ENCODE peak calls at places on chromosomes 2 and 18, in four cellular contexts. Y is GM12864, S is dorsolateral prefrontal cortex, L is fibroblast of mammary gland. A is an unnamed sample.

GRCh38 chr2:28753043-28753683 is 1.5 kb downstream of the PPP1CB start:
- DNase-seq in Y (no peak), L (peak; percentile 79), S (peak; percentile 45), A (peak; percentile 13)

GRCh38 chr18:41155025-41155424 is 800.0 kb upstream of the PIK3C3 start:
- DNase-seq in S (no peak), L (no peak), Y (no peak), A (no peak)

GRCh38 chr2:66794115-66794514 is 359.2 kb downstream of the MEIS1 start:
- DNase-seq in L (no peak), Y (no peak), S (no peak), A (no peak)

GRCh38 chr2:216606551-216607527 is 26.4 kb upstream of the IGFBP2 start:
- DNase-seq in Y (peak; percentile 4), L (no peak), S (no peak), A (peak; percentile 59)

GRCh38 chr2:7012141-7012809 is 95.1 kb downstream of the RNF144A start:
- DNase-seq in Y (no peak), L (peak; percentile 93), S (peak; percentile 76), A (no peak)

GRCh38 chr2:136901732-136902131 is 136.4 kb downstream of the THSD7B start:
- DNase-seq in S (no peak), Y (no peak), L (no peak), A (no peak)

GRCh38 chr2:37397166-37397565 is 52.7 kb downstream of the QPCT start:
- DNase-seq in L (no peak), Y (no peak), S (no peak), A (no peak)

GRCh38 chr2:74566423-74567085 is 12.0 kb downstream of the DOK1 start:
- DNase-seq in S (no peak), Y (no peak), L (peak; percentile 95), A (no peak)

GRCh38 chr2:190794466-190795184 is 86.0 kb upstream of the GLS start:
- DNase-seq in L (no peak), Y (no peak), S (no peak), A (no peak)

DNA sequence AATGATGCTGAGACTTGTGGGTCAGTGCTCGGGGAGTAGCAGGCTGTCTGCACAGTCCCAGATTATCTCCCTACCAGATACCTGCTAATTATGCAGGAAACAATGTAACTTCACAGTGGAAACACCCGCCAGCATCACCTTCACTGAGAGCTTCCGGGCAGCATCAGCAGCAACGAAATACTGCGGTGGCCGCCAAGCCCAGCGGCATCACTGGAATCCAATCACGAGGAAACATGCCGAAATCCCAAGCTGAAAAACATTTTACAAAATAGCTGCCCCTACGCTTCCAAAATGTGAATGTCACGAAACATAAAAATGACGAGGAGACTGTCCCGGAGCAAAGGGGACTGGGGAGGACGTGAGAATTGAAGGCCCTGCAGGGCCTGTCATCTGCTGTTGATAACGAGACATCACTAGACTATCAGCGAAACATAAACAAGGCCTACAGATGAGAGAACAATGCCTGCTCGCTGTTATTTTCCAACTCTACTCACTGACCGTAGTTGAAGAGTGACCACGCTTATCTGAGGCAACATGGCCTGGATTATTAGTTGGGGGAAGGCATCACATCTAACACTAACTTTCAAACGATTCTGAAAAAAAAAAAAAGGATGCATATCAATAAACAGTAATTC is 82.6 kb downstream of the HDAC4 start:
- DNase-seq in S (peak; percentile 28), L (no peak), Y (no peak), A (no peak)
- H3K4me3 ChIP-seq in S (no peak overlapping the region), L (no peak overlapping the region), Y (no peak overlapping the region), A (no peak overlapping the region)

DNA sequence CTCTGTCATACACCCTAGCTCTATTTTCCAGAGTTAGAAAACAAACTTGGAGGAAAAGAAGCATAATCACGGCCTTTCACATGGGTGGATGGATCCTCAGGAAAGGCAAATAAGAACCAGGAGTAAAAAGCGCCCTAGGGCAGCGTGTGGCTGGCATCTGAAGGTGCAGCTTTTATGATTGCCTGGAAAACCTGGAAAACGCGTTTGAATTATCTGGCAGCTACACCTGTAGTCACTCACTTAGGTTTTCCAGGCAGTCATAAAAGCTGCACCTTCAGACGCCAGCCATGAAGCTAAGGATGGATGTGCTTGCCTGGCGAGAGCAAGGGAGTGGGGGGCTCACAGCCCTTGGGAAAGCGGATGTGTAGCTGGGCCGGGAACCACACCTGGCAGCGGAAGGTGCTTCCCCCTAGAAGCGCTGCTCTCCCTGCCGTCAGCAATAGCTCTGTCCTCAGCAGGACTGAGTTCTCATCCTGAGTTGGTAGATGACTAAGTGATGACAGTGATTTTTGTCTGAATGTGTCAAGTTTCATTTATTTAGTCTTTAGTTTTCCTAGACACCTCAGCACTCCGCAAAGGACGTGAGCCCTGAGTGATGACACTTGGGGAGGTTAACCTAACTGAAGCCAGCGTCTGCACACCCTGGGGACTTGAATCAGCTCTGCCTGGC is 82.0 kb downstream of the DCDC2C start:
- DNase-seq in Y (no peak), L (peak; percentile 83), S (no peak), A (no peak)
- TF ChIP-seq CTCF in Y (no peak), L (no peak), S (no peak), A (no peak)

GRCh38 chr2:191867507-191867847 is 20.6 kb upstream of the CAVIN2 start:
- DNase-seq in Y (no peak), S (no peak), L (no peak), A (no peak)
- H3K4me3 ChIP-seq in Y (no peak overlapping the region), S (no peak overlapping the region), L (no peak overlapping the region), A (no peak overlapping the region)

GRCh38 chr18:3468066-3468705 is 18.2 kb downstream of the TGIF1 start:
- DNase-seq in Y (no peak), S (no peak), L (no peak), A (no peak)
- TF ChIP-seq CTCF in Y (no peak), S (no peak), L (no peak), A (no peak)

GRCh38 chr18:55161966-55162365 is 202.7 kb upstream of the CCDC68 start:
- DNase-seq in L (no peak), S (no peak), Y (no peak), A (no peak)
- H3K4me3 ChIP-seq in L (no peak overlapping the region), S (no peak overlapping the region), Y (no peak overlapping the region), A (no peak overlapping the region)

DNA sequence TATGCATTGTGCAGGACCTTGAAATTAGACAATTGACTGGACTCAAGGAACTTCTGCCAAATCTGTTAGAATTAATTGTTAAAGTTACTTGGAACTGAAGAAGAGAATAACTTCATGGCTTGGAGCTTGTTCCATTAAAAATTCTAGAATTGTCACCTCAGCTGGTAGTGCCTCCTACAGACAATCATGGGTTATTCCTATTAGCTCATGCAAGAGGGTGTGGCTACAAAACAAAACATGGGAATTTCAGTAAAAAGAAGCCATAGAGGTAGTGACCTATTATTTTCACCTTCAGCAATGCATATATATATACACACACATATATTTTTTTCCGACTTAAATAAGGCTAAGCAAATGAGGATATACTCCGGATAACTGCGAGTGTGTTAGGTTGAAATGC is 181.9 kb upstream of the DTNA start:
- DNase-seq in S (no peak), L (no peak), Y (no peak), A (no peak)
- TF ChIP-seq CTCF in S (no peak), L (no peak), Y (no peak), A (no peak)

GRCh38 chr18:5339202-5339834 is 43.8 kb upstream of the ZBTB14 start:
- DNase-seq in Y (no peak), S (no peak), L (no peak), A (no peak)
- H3K4me3 ChIP-seq in Y (no peak overlapping the region), S (no peak overlapping the region), L (no peak overlapping the region), A (no peak overlapping the region)

GRCh38 chr18:59696311-59697235 is 650 bp downstream of the CCBE1 start:
- DNase-seq in L (peak; percentile 49), Y (no peak), S (no peak), A (no peak)

GRCh38 chr18:59699061-59699460 is 1.8 kb upstream of the CCBE1 start:
- DNase-seq in Y (no peak), S (no peak), L (peak; percentile 36), A (no peak)

GRCh38 chr18:59695551-59695950 is 1.7 kb downstream of the CCBE1 start:
- DNase-seq in Y (no peak), L (no peak), S (no peak), A (no peak)

GRCh38 chr18:59699750-59700534 is 2.7 kb upstream of the CCBE1 start:
- DNase-seq in Y (no peak), L (no peak), S (no peak), A (no peak)

GRCh38 chr18:59697236-59697932 is at the start of gene CCBE1:
- DNase-seq in Y (no peak), L (peak; percentile 69), S (peak; percentile 46), A (peak; percentile 53)
- TF ChIP-seq CTCF in Y (peak; percentile 68), L (peak; percentile 72), S (peak; percentile 51), A (peak; percentile 97)

GRCh38 chr18:48939368-48940097 is 11.2 kb downstream of the SMAD7 start:
- DNase-seq in S (peak; percentile 34), Y (no peak), L (no peak), A (no peak)

GRCh38 chr18:48942086-48942485 is 8.7 kb downstream of the SMAD7 start:
- DNase-seq in Y (no peak), L (no peak), S (no peak), A (no peak)

GRCh38 chr18:48941672-48942071 is 9.1 kb downstream of the SMAD7 start:
- DNase-seq in Y (no peak), S (peak; percentile 30), L (no peak), A (no peak)

GRCh38 chr18:48942554-48943261 is 8.1 kb downstream of the SMAD7 start:
- DNase-seq in L (peak; percentile 93), S (no peak), Y (no peak), A (no peak)

DNA sequence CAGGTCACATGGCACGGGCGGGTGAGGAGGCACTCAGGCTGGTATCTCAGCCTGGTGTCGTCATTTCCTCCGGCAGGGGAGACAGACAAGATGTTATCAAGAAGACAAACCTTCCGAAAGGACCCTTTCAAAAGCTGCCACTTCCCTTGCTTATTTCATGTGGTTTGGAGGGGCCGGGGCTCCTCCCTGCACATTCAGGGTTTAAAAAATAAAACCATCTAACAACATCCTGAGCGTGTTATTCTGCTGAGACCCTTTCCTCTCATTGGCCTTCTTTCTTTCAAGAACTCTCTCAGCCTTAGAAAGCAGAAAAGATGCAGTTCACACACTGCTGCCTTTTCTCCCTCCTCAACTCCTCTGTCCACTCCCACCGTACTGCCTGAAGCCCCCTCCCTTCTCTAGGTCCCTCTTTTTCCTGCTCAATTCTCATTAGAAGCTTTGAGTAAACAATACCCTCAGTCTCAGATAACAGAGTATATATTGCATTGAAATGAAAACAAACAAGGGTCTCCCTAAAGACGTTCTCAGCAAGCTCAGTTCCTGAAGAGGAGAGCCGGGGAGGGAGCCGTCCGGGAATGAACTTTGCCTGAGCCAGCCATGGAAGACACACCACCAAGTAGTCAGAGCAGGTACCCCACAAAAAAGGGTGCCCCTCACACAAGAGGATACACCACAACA is 9.8 kb downstream of the SMAD7 start:
- DNase-seq in L (no peak), Y (no peak), S (peak; percentile 32), A (peak; percentile 66)
- H3K4me3 ChIP-seq in L (no peak overlapping the region), Y (no peak overlapping the region), S (peak overlapping the region; percentile 12), A (no peak overlapping the region)